ENCODE peak calls at places on chromosomes 13 and 19, in nine cellular contexts. T, R, U, I, Q, A, L, E and F are unnamed samples.

GRCh38 chr19:2034729-2035589 is 16.1 kb downstream of the MKNK2 start:
- DNase-seq in T (no peak), R (peak; percentile 87), U (no peak), I (peak; percentile 84), Q (peak; percentile 79), A (no peak), L (peak; percentile 67), E (no peak), F (no peak)

GRCh38 chr19:5654931-5655330 is 25.4 kb downstream of the MICOS13 start:
- DNase-seq in T (no peak), R (no peak), U (no peak), I (no peak), Q (no peak), A (no peak), L (no peak), E (no peak), F (no peak)

GRCh38 chr19:34644991-34645461 is 31.9 kb downstream of the SCGB2B2 start:
- DNase-seq in T (no peak), R (no peak), U (peak; percentile 70), I (no peak), Q (no peak), A (no peak), L (no peak), E (no peak), F (no peak)

GRCh38 chr13:93004919-93005318 is 221.7 kb upstream of the GPC6 start:
- DNase-seq in T (no peak), R (no peak), U (no peak), I (no peak), Q (no peak), A (no peak), L (no peak), E (no peak), F (no peak)

GRCh38 chr13:100269837-100270236 is 180.9 kb downstream of the PCCA start:
- DNase-seq in T (no peak), R (no peak), U (no peak), I (peak; percentile 82), Q (peak; percentile 49), A (no peak), L (peak; percentile 38), E (peak; percentile 26), F (no peak)

GRCh38 chr19:10802479-10802878 is 33.5 kb downstream of the TMED1 start:
- DNase-seq in T (no peak), R (no peak), U (no peak), I (no peak), Q (no peak), A (no peak), L (no peak), E (no peak), F (no peak)

GRCh38 chr19:56660381-56661105 is 11.0 kb downstream of the ZNF835 start:
- DNase-seq in T (no peak), R (no peak), U (no peak), I (no peak), Q (no peak), A (no peak), L (no peak), E (peak; percentile 46), F (no peak)

GRCh38 chr13:80945328-80945727 is 604.4 kb upstream of the SPRY2 start:
- DNase-seq in T (no peak), R (no peak), U (no peak), I (no peak), Q (no peak), A (peak; percentile 29), L (no peak), E (no peak), F (no peak)

GRCh38 chr19:3004522-3004921 is 24.6 kb downstream of the TLE2 start:
- DNase-seq in T (no peak), R (no peak), U (no peak), I (no peak), Q (no peak), A (no peak), L (no peak), E (no peak), F (no peak)

GRCh38 chr19:17840019-17840418 is 7.8 kb downstream of the JAK3 start:
- DNase-seq in T (no peak), R (no peak), U (no peak), I (no peak), Q (no peak), A (no peak), L (no peak), E (no peak), F (no peak)

GRCh38 chr19:48400018-48400742 is 6.7 kb downstream of the GRIN2D start:
- DNase-seq in T (no peak), R (peak; percentile 54), U (no peak), I (peak; percentile 80), Q (peak; percentile 38), A (no peak), L (no peak), E (peak; percentile 90), F (no peak)

GRCh38 chr13:76833465-76833864 is 52.7 kb downstream of the KCTD12 start:
- DNase-seq in T (no peak), R (no peak), U (no peak), I (no peak), Q (no peak), A (no peak), L (no peak), E (no peak), F (no peak)

GRCh38 chr13:59492030-59492636 is 671.6 kb downstream of the DIAPH3 start:
- DNase-seq in T (no peak), R (no peak), U (no peak), I (no peak), Q (no peak), A (no peak), L (no peak), E (no peak), F (no peak)